ENCODE peak calls at places on chromosomes 3 and 15, in ten cellular contexts. J is ELF-1; A is iris pigment epithelial cell; B is epithelial cell of esophagus; I is stromal cell of bone marrow; M is activated CD8-positive, alpha-beta T cell treated with anti-CD3 and anti-CD28 coated beads, Interleukin-2, amount 10 ng/mL, durations not matched to agents 7 days and 5 days; U is Right ventricle myocardium superior; K is glutamatergic neuron; F is GM04503; L is HEK293T. Y is an unnamed sample.

GRCh38 chr3:153079386-153079785 is 82.6 kb upstream of the RAP2B start:
- DNase-seq in J (no peak), A (no peak), B (no peak), I (no peak), M (no peak), U (no peak), K (no peak), F (no peak), L (no peak), Y (no peak)

GRCh38 chr15:32718822-32719716 is 1.3 kb downstream of the GREM1 start:
- DNase-seq in J (peak), A (no peak), B (peak), I (no peak), M (peak), U (no peak), K (peak), F (no peak), L (no peak), Y (no peak)

GRCh38 chr15:26983822-26984221 is 12.8 kb downstream of the GABRG3 start:
- DNase-seq in J (no peak), A (no peak), B (no peak), I (no peak), M (no peak), U (no peak), K (no peak), F (no peak), L (no peak), Y (no peak)

GRCh38 chr3:181757694-181758306 is 46.1 kb downstream of the SOX2 start:
- DNase-seq in J (no peak), A (no peak), B (no peak), I (no peak), M (no peak), U (no peak), K (no peak), F (no peak), L (no peak), Y (no peak)

GRCh38 chr3:145864336-145864735 is 296.6 kb downstream of the PLOD2 start:
- DNase-seq in J (peak), A (no peak), B (no peak), I (no peak), M (no peak), U (no peak), K (no peak), F (no peak), L (no peak), Y (no peak)

GRCh38 chr3:52865994-52866393 is 31.2 kb upstream of the MUSTN1 start:
- DNase-seq in J (no peak), A (no peak), B (no peak), I (no peak), M (no peak), U (no peak), K (no peak), F (no peak), L (no peak), Y (no peak)

GRCh38 chr15:100438570-100438969 is 90.2 kb downstream of the CERS3 start:
- DNase-seq in J (no peak), A (peak), B (peak), I (no peak), M (no peak), U (peak), K (no peak), F (no peak), L (no peak), Y (no peak)

GRCh38 chr3:197003461-197004385 is 25.9 kb downstream of the MELTF start:
- DNase-seq in J (no peak), A (no peak), B (peak), I (no peak), M (peak), U (peak), K (no peak), F (no peak), L (no peak), Y (no peak)

GRCh38 chr3:114687157-114687556 is 393.3 kb downstream of the TIGIT start:
- DNase-seq in J (no peak), A (no peak), B (no peak), I (no peak), M (no peak), U (no peak), K (no peak), F (no peak), L (no peak), Y (no peak)

GRCh38 chr15:64462492-64462891 is 2.1 kb downstream of the ZNF609 start:
- DNase-seq in J (no peak), A (no peak), B (no peak), I (no peak), M (no peak), U (no peak), K (no peak), F (no peak), L (no peak), Y (no peak)

GRCh38 chr3:9172851-9173320 is 76.6 kb downstream of the SRGAP3 start:
- DNase-seq in J (no peak), A (no peak), B (peak), I (no peak), M (no peak), U (no peak), K (no peak), F (no peak), L (no peak), Y (no peak)

GRCh38 chr3:56064684-56065083 is 403.6 kb downstream of the ERC2 start:
- DNase-seq in J (no peak), A (peak), B (peak), I (no peak), M (no peak), U (no peak), K (no peak), F (no peak), L (no peak), Y (no peak)

GRCh38 chr3:56157693-56158092 is 310.6 kb downstream of the ERC2 start:
- DNase-seq in J (peak), A (peak), B (no peak), I (peak), M (no peak), U (peak), K (no peak), F (peak), L (no peak), Y (no peak)

GRCh38 chr3:149395107-149396089 is 17.9 kb upstream of the TM4SF1 start:
- DNase-seq in J (no peak), A (peak), B (peak), I (peak), M (no peak), U (no peak), K (no peak), F (no peak), L (no peak), Y (no peak)

GRCh38 chr3:4816306-4816705 is 162.9 kb upstream of the BHLHE40 start:
- DNase-seq in J (no peak), A (no peak), B (no peak), I (no peak), M (no peak), U (no peak), K (no peak), F (no peak), L (no peak), Y (no peak)

Y was measured in NCI-H460.